ENCODE peak calls at places on chromosomes 7 and 10, in nine cellular contexts. B is neuronal stem cell; F is K562; Z is left ventricle myocardium inferior; J is brain microvascular endothelial cell; C is adrenal gland; H is GM23248; M is CD4-positive, alpha-beta memory T cell; V is AG04450. X is an unnamed sample.

GRCh38 chr7:73522081-73522818 is at the start of gene BAZ1B:
- DNase-seq in B (peak; percentile 97), F (peak; percentile 97), Z (peak; percentile 98), J (peak; percentile 95), C (peak; percentile 99), H (peak; percentile 99), M (peak; percentile 98), V (peak; percentile 95), X (peak; percentile 97)

GRCh38 chr10:78686444-78687060 is 382.2 kb upstream of the ZMIZ1 start:
- DNase-seq in B (no peak), F (no peak), Z (no peak), J (no peak), C (no peak), H (no peak), M (no peak), V (no peak), X (no peak)

GRCh38 chr10:94991243-94991888 is 52.9 kb downstream of the CYP2C9 start:
- DNase-seq in B (no peak), F (no peak), Z (no peak), J (no peak), C (no peak), H (peak; percentile 3), M (no peak), V (no peak), X (no peak)

GRCh38 chr7:26684447-26684846 is 179.9 kb downstream of the SKAP2 start:
- DNase-seq in B (no peak), F (no peak), Z (no peak), J (no peak), C (no peak), H (no peak), M (no peak), V (no peak), X (no peak)

GRCh38 chr7:30684351-30684750 is 2.1 kb upstream of the CRHR2 start:
- DNase-seq in B (no peak), F (no peak), Z (no peak), J (no peak), C (no peak), H (no peak), M (no peak), V (no peak), X (no peak)

GRCh38 chr7:158602905-158603772 is 15.5 kb upstream of the PTPRN2 start:
- DNase-seq in B (no peak), F (no peak), Z (no peak), J (peak; percentile 76), C (peak; percentile 15), H (no peak), M (no peak), V (no peak), X (no peak)

GRCh38 chr10:58894929-58895328 is 281.5 kb upstream of the PHYHIPL start:
- DNase-seq in B (no peak), F (no peak), Z (no peak), J (peak; percentile 6), C (no peak), H (no peak), M (no peak), V (no peak), X (no peak)

GRCh38 chr10:63375006-63375405 is 90.8 kb downstream of the JMJD1C start:
- DNase-seq in B (no peak), F (no peak), Z (no peak), J (peak; percentile 44), C (no peak), H (peak; percentile 40), M (no peak), V (no peak), X (no peak)

GRCh38 chr10:127687548-127687947 is 49.4 kb upstream of the FOXI2 start:
- DNase-seq in B (no peak), F (no peak), Z (no peak), J (no peak), C (no peak), H (no peak), M (no peak), V (no peak), X (no peak)

GRCh38 chr10:118340486-118340885 is 1.6 kb downstream of the FAM204A start:
- DNase-seq in B (no peak), F (peak; percentile 14), Z (no peak), J (no peak), C (no peak), H (no peak), M (no peak), V (no peak), X (no peak)

GRCh38 chr7:132472463-132473120 is 103.7 kb downstream of the PLXNA4 start:
- DNase-seq in B (no peak), F (no peak), Z (peak; percentile 72), J (no peak), C (peak; percentile 82), H (peak; percentile 51), M (no peak), V (no peak), X (peak; percentile 79)

GRCh38 chr7:490461-491291 is 29.0 kb downstream of the PDGFA start:
- DNase-seq in B (no peak), F (no peak), Z (peak; percentile 9), J (no peak), C (no peak), H (no peak), M (no peak), V (no peak), X (no peak)

DNA sequence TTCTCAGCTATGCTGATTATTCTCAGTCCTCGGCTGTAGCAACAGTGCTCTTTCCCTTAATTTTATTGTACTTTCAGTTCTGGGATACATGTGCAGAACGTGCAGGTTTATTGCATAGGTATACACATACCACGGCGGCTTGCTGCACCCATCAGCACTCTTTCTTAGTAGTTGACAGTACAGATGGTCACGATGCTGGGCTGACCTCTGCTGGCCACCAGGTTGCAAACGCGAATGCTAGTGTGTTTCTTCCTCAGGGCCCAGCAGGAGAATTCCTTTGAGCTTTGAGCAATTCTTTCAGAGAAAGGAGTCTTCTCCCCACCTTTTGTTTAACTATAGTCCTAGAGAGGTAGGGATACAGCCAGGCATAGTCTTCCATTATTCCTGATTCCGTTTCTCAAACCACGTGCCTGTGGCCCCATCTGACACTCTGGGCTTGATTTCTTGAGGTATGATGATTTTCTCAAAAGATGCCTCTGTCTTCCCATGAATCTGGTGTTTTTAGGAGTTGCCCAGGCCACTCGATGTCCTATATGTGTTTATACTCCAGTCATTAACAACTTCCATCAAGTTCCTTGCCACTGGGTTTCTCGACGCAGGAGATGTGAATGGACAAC is 48.9 kb upstream of the CDC14C start:
- DNase-seq in B (peak; percentile 39), F (no peak), Z (peak; percentile 25), J (peak; percentile 34), C (peak; percentile 76), H (peak; percentile 43), M (no peak), V (no peak), X (no peak)
- H3K4me3 ChIP-seq in B (no peak overlapping the region), F (no peak overlapping the region), Z (no peak overlapping the region), J (no peak overlapping the region), C (no peak overlapping the region), H (no peak overlapping the region), M (no peak overlapping the region), V (no peak overlapping the region), X (no peak overlapping the region)

GRCh38 chr10:48568131-48568530 is 36.7 kb downstream of the ARHGAP22 start:
- DNase-seq in B (no peak), F (no peak), Z (no peak), J (no peak), C (peak; percentile 18), H (no peak), M (no peak), V (no peak), X (no peak)

GRCh38 chr10:48572414-48572813 is 32.5 kb downstream of the ARHGAP22 start:
- DNase-seq in B (no peak), F (no peak), Z (no peak), J (no peak), C (no peak), H (peak; percentile 73), M (no peak), V (peak; percentile 21), X (no peak)

GRCh38 chr10:48564466-48565150 is 40.3 kb downstream of the ARHGAP22 start:
- DNase-seq in B (no peak), F (no peak), Z (no peak), J (no peak), C (peak; percentile 35), H (no peak), M (no peak), V (no peak), X (no peak)

GRCh38 chr10:48568546-48568945 is 36.3 kb downstream of the ARHGAP22 start:
- DNase-seq in B (no peak), F (no peak), Z (no peak), J (no peak), C (peak; percentile 20), H (no peak), M (no peak), V (no peak), X (no peak)

DNA sequence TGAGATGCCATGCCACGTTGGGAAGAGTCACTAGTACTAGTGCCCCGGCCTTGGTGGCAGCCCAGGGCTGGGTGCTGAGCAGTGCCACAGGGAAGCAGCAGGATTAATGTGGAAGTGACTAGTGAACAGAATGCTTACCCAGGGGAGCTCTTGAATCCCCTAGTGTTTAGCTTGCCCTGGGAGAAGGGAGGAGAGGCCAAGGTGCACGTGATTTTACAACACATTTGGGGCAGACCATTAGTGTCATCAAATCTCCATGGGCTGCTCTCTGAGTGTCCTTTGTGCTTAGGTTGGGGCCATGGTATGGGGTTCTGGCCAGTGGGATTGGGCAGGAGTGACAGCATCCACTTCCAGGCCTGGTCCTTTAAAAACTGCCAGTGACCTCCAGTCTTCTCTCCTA is 37.5 kb downstream of the ARHGAP22 start:
- DNase-seq in B (no peak), F (no peak), Z (no peak), J (no peak), C (peak; percentile 23), H (no peak), M (no peak), V (no peak), X (no peak)
- H3K27me3 ChIP-seq in B (no peaks in the 10 kb centered on the region), F (peaks cover 37% of the 10 kb centered on the region), Z (no peaks in the 10 kb centered on the region), J (no peaks in the 10 kb centered on the region), C (no peaks in the 10 kb centered on the region), H (no peaks in the 10 kb centered on the region), M (no peaks in the 10 kb centered on the region), V (no peaks in the 10 kb centered on the region), X (no peaks in the 10 kb centered on the region)

DNA sequence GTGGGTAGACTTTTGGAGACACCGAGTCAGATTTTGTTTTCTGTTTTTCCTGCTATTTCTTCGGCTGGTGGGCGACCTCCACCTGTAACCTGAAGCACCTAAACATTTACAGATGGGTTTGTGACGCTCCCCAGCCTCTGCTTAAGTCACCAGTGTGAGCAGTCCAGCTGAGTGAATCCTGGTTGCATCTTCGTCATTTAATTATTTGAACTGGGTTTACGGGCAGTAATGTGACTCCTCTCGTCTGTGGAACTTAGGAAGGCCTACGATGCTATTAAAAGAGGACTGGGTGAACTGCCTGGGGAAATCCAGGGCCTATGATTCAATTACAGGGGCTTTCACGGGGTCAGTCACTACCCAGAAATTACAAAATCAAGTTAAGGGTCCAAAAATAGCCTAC is 52.5 kb downstream of the WNT2 start:
- DNase-seq in B (no peak), F (no peak), Z (no peak), J (peak; percentile 48), C (no peak), H (peak; percentile 23), M (no peak), V (no peak), X (no peak)
- H3K4me3 ChIP-seq in B (no peak overlapping the region), F (no peak overlapping the region), Z (no peak overlapping the region), J (no peak overlapping the region), C (no peak overlapping the region), H (peak overlapping the region; percentile 61), M (no peak overlapping the region), V (no peak overlapping the region), X (no peak overlapping the region)

DNA sequence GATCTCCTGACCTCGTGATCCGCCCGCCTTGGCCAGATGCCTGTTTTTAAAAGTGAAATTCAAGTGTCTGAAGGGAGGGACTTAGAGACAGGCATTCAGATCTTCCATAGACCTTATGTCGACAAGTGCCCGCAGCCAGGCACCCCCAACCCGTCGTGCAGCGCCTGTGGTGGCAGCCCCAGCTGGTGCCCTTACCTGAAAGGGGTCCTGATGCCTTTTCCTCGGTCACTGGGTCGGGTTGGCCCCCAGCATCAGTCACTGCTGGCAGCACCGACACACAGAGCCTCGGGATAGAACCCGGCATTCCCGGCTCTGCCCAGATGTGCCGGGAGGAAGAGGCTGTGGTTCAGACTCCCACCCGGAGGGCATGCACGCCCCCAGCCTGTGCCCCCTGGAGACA is 23.3 kb downstream of the LRRC27 start:
- DNase-seq in B (no peak), F (no peak), Z (no peak), J (no peak), C (no peak), H (no peak), M (no peak), V (no peak), X (no peak)
- H3K27me3 ChIP-seq in B (no peaks in the 10 kb centered on the region), F (no peaks in the 10 kb centered on the region), Z (no peaks in the 10 kb centered on the region), J (no peaks in the 10 kb centered on the region), C (no peaks in the 10 kb centered on the region), H (no peaks in the 10 kb centered on the region), M (no peaks in the 10 kb centered on the region), V (no peaks in the 10 kb centered on the region), X (no peaks in the 10 kb centered on the region)

X was measured in uterus.